ENCODE peak calls at places on chromosomes 4 and X, in four cellular contexts. N is transverse colon, X is SK-N-SH, I is pancreas. F is an unnamed sample.

GRCh38 chr4:55397521-55398321 is 2.0 kb downstream of the TMEM165 start:
- DNase-seq in N (no peak), X (no peak), I (no peak), F (no peak)

GRCh38 chrX:42975906-42976305 is 197.9 kb upstream of the PPP1R2C start:
- DNase-seq in X (no peak), I (no peak), N (no peak), F (no peak)

GRCh38 chr4:150240011-150240410 is 161.8 kb downstream of the DCLK2 start:
- DNase-seq in I (no peak), N (no peak), X (no peak), F (no peak)

GRCh38 chr4:960140-960735 is 13.1 kb downstream of the DGKQ start:
- DNase-seq in I (peak; percentile 52), N (no peak), X (peak; percentile 31), F (no peak)

GRCh38 chrX:55546956-55547355 is 57.3 kb upstream of the USP51 start:
- DNase-seq in X (no peak), N (no peak), I (no peak), F (no peak)

GRCh38 chrX:22246620-22247019 is 26.1 kb upstream of the CBLL2 start:
- DNase-seq in N (no peak), X (no peak), I (no peak), F (no peak)

GRCh38 chrX:137427061-137427778 is 138.7 kb upstream of the ZIC3 start:
- DNase-seq in X (no peak), N (no peak), I (no peak), F (no peak)

GRCh38 chr4:15400911-15401671 is 26.7 kb upstream of the C1QTNF7 start:
- DNase-seq in X (peak; percentile 4), I (no peak), N (peak; percentile 16), F (no peak)

GRCh38 chr4:16843831-16844508 is 54.5 kb downstream of the LDB2 start:
- DNase-seq in I (no peak), N (no peak), X (no peak), F (no peak)

GRCh38 chr4:161522031-161522430 is 641.8 kb downstream of the FSTL5 start:
- DNase-seq in X (no peak), N (no peak), I (no peak), F (no peak)

GRCh38 chr4:146123231-146123630 is 52.3 kb upstream of the LSM6 start:
- DNase-seq in X (no peak), I (no peak), N (no peak), F (no peak)

GRCh38 chr4:139266583-139267257 is 13.3 kb downstream of the MGARP start:
- DNase-seq in N (peak; percentile 86), X (peak; percentile 72), I (no peak), F (no peak)

GRCh38 chr4:99248714-99249113 is 29.7 kb upstream of the ADH6 start:
- DNase-seq in X (no peak), N (no peak), I (no peak), F (no peak)

GRCh38 chr4:160352637-160353036 is 1249.8 kb downstream of the RAPGEF2 start:
- DNase-seq in I (no peak), N (no peak), X (no peak), F (no peak)

GRCh38 chrX:2583194-2584162 is 82.7 kb upstream of the DHRSX start:
- DNase-seq in N (no peak), X (no peak), I (no peak), F (no peak)

GRCh38 chr4:46506876-46507275 is 116.9 kb upstream of the GABRA2 start:
- DNase-seq in N (no peak), X (no peak), I (no peak), F (no peak)

GRCh38 chrX:1321689-1322088 is 14.9 kb upstream of the IL3RA start:
- DNase-seq in X (no peak), N (no peak), I (no peak), F (no peak)

GRCh38 chrX:38610839-38611238 is 49.5 kb downstream of the TSPAN7 start:
- DNase-seq in X (no peak), I (no peak), N (no peak), F (no peak)

GRCh38 chr4:78704981-78705757 is 71.0 kb upstream of the BMP2K start:
- DNase-seq in X (no peak), I (no peak), N (no peak), F (no peak)

GRCh38 chrX:133645251-133645650 is 230.0 kb upstream of the GPC4 start:
- DNase-seq in I (no peak), X (no peak), N (no peak), F (no peak)

GRCh38 chr4:184503869-184504300 is 29.5 kb upstream of the IRF2 start:
- DNase-seq in X (no peak), I (no peak), N (no peak), F (peak; percentile 15)

GRCh38 chr4:15771419-15772058 is 6.6 kb upstream of the CD38 start:
- DNase-seq in N (no peak), X (no peak), I (no peak), F (no peak)

GRCh38 chrX:132491191-132491590 is 2.4 kb upstream of the MBNL3 start:
- DNase-seq in I (no peak), N (peak; percentile 22), X (no peak), F (no peak)

GRCh38 chr4:145935253-145936141 is 3.1 kb downstream of the ZNF827 start:
- DNase-seq in X (peak; percentile 50), N (peak; percentile 52), I (no peak), F (no peak)

GRCh38 chr4:145433684-145434083 is 48.0 kb upstream of the SMAD1 start:
- DNase-seq in I (no peak), X (no peak), N (no peak), F (no peak)

GRCh38 chr4:40736910-40737309 is 12.8 kb upstream of the NSUN7 start:
- DNase-seq in N (no peak), X (peak; percentile 53), I (no peak), F (no peak)

GRCh38 chr4:27176400-27176799 is 315.8 kb downstream of the STIM2 start:
- DNase-seq in N (peak; percentile 25), X (peak; percentile 1), I (no peak), F (no peak)

DNA sequence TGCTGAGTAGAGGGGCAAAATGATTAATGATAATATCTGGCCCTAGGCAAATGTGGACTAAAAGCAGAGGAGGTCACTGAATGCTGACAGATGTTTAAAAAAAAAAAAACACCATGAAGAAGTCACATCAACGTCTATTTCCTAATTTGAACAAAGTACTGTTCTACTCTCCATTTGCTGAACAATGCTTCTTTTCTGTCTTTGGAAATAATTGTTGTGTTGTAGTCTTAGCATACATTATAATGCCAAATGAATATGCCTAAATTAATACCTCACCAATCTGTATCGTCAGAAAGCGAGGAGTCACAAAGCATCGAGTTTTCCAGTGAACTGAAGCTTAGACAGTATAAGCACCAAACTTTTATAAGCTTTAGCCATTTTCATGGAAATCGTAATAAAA is 140.9 kb upstream of the JADE1 start:
- DNase-seq in N (no peak), I (no peak), X (peak; percentile 21), F (no peak)
- TF ChIP-seq CTCF in N (no peak), I (no peak), X (no peak), F (no peak)

GRCh38 chrX:13254076-13254785 is 65.6 kb downstream of the ATXN3L start:
- DNase-seq in X (no peak), N (peak; percentile 41), I (no peak), F (no peak)
- TF ChIP-seq CTCF in X (peak; percentile 32), N (no peak), I (no peak), F (no peak)

GRCh38 chr4:53744446-53745160 is 153.3 kb upstream of the LNX1 start:
- DNase-seq in X (peak; percentile 19), I (no peak), N (no peak), F (no peak)
- TF ChIP-seq CTCF in X (no peak), I (no peak), N (no peak), F (no peak)

GRCh38 chr4:3765271-3766206 is 646 bp upstream of the ADRA2C start:
- DNase-seq in N (no peak), X (peak; percentile 91), I (peak; percentile 81), F (no peak)
- TF ChIP-seq CTCF in N (no peak), X (no peak), I (no peak), F (peak; percentile 38)

DNA sequence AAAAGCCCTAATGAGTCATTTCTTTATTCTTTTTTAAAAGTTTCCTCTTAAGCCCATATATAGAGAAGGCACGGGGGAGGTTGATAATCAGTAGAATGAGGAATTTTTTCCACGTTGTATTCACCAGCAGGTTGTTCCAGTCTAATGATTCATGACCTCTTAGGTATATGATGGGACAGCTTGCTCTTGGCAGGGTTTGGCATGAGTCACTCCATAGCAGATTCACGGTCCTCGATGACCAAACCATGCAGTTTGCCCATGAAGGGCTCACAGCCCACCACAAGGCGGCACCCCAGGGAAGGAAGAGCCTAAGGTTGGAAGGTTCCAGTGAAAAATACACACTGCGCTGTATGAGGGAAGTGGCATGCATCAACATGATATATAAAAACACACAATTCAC is 623.8 kb upstream of the DIPK2B start:
- DNase-seq in X (peak; percentile 21), I (no peak), N (no peak), F (no peak)
- TF ChIP-seq CTCF in X (peak; percentile 96), I (no peak), N (no peak), F (peak; percentile 59)

DNA sequence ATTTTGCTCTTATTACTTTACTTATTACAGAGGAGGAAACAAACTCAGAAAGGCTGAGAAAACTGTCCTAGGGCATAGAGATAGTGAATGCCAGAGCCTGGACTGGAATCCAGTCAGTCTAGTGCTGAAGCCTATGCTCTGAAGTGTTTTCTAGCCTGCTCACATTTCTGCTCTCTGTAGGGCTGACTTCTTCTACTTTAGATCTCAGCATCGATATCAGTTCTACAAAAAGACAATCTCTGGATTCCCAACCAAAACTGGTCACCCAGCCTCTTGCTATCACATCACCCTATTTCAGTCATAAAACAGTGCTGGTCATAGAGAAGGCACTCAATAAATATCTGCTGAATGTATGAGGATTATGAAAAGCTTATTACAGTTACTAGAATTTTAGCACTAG is 87.2 kb downstream of the FAM13A start:
- DNase-seq in I (no peak), X (no peak), N (no peak), F (no peak)
- TF ChIP-seq CTCF in I (no peak), X (no peak), N (no peak), F (no peak)

GRCh38 chr4:186299291-186299690 is 33.3 kb downstream of the F11 start:
- DNase-seq in X (peak; percentile 55), N (no peak), I (no peak), F (no peak)

GRCh38 chr4:186294160-186294559 is 28.2 kb downstream of the F11 start:
- DNase-seq in N (no peak), I (no peak), X (no peak), F (no peak)

GRCh38 chr4:186298034-186298647 is 32.2 kb downstream of the F11 start:
- DNase-seq in I (no peak), N (no peak), X (peak; percentile 37), F (no peak)

GRCh38 chr4:186296481-186296880 is 30.5 kb downstream of the F11 start:
- DNase-seq in N (no peak), X (no peak), I (no peak), F (no peak)

GRCh38 chr4:186297013-186297645 is 31.1 kb downstream of the F11 start:
- DNase-seq in I (no peak), X (peak; percentile 73), N (no peak), F (no peak)
- TF ChIP-seq CTCF in I (peak; percentile 55), X (peak; percentile 75), N (peak; percentile 67), F (peak; percentile 72)

GRCh38 chr4:4610672-4611071 is 68.8 kb upstream of the STX18 start:
- DNase-seq in N (no peak), I (no peak), X (no peak), F (no peak)
- TF ChIP-seq CTCF in N (no peak), I (no peak), X (no peak), F (no peak)